ENCODE peak calls at places on chromosomes 5 and 9, in eight cellular contexts. V is WERI-Rb-1, D is AG09309, L is neural crest cell, R is RWPE1, I is uterus, Q is brain microvascular endothelial cell, C is nephron progenitor cell. J is an unnamed sample.

GRCh38 chr5:71938886-71939285 is 168.4 kb upstream of the MAP1B start:
- DNase-seq in Q (no peak), R (peak), I (no peak), V (peak), C (no peak), D (no peak), L (no peak), J (no peak)

GRCh38 chr5:89190515-89191265 is 307.7 kb upstream of the MEF2C start:
- DNase-seq in D (no peak), C (no peak), Q (no peak), R (no peak), V (no peak), I (no peak), L (no peak), J (no peak)

GRCh38 chr5:110925916-110926315 is 145.6 kb upstream of the TSLP start:
- DNase-seq in C (no peak), Q (no peak), R (no peak), D (no peak), I (no peak), V (no peak), L (no peak), J (no peak)

GRCh38 chr9:111005711-111006482 is 32.4 kb downstream of the LPAR1 start:
- DNase-seq in R (no peak), V (no peak), Q (no peak), I (no peak), L (no peak), D (no peak), C (no peak), J (no peak)

GRCh38 chr5:55176176-55176818 is 3.3 kb upstream of the CDC20B start:
- DNase-seq in I (no peak), D (no peak), C (peak), V (peak), Q (no peak), R (peak), L (peak), J (peak)

GRCh38 chr5:73448072-73448432 is 525 bp downstream of the FOXD1 start:
- DNase-seq in R (no peak), Q (no peak), D (no peak), I (peak), V (peak), C (peak), L (peak), J (no peak)

GRCh38 chr9:4415281-4415680 is 75.0 kb upstream of the SLC1A1 start:
- DNase-seq in D (no peak), C (no peak), R (no peak), L (no peak), Q (no peak), I (no peak), V (no peak), J (no peak)

GRCh38 chr9:2032234-2032633 is 17.1 kb downstream of the SMARCA2 start:
- DNase-seq in D (no peak), V (no peak), I (no peak), C (no peak), R (no peak), L (no peak), Q (no peak), J (no peak)

GRCh38 chr9:132748450-132748849 is 78.2 kb downstream of the GTF3C4 start:
- DNase-seq in D (no peak), R (no peak), L (no peak), C (no peak), V (no peak), Q (peak), I (no peak), J (no peak)

GRCh38 chr5:130350131-130350530 is 445.9 kb downstream of the CHSY3 start:
- DNase-seq in C (no peak), D (no peak), V (no peak), L (no peak), I (no peak), Q (no peak), R (no peak), J (no peak)

GRCh38 chr9:79224672-79225433 is 346.9 kb upstream of the TLE4 start:
- DNase-seq in V (no peak), I (no peak), L (no peak), C (no peak), Q (peak), D (peak), R (peak), J (no peak)

DNA sequence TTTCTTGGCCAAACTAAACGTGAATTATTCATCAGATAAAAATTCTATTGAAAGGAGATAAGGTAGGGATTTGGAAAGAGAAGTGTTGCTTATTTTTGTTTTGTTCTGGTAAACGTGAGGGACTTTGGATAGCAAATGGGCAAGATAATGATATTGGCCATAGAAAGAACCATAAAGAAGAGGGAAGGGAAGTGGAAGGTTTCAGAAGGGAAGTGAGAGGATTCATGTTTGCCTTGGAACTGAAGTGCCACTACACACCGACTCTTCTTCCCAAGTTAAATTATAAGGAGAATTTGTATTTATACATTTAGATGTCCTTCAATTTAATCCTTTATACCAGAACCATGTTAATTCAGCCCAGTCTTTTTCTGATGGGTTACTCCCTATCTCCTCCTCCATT is 42.1 kb upstream of the TAF11L2 start:
- DNase-seq in Q (no peak), V (no peak), D (no peak), R (no peak), C (no peak), I (no peak), L (no peak), J (no peak)
- TF ChIP-seq CTCF in Q (no peak), V (no peak), D (no peak), R (no peak), C (no peak), I (no peak), L (no peak), J (no peak)

DNA sequence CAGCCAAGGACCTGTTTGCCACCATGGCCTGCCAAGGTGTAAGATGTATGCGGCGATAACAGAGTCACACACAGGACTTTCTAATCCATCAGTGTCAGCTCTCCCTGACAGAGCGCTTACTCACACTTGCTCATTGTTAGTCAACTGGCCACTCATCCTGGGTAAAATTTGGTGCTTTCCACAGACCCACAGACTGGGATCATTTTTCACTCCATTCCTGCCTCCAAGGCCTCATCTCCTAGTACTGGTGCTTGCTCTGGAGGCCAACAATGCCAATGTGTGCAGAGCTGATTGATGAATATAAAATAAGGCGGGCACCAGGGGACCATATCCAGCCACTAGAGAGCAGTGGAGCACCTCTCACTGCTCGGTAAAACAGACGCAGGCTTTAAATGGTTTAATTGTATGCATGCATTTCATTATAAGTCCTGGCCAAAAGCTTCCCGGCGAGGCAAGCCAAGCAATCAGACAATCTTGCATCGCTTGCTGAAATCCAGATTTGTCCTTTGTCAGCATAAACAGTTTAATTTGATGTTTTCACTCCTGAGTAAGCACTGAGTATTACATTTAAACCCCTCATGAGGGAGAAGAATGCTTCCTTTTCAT is 22.3 kb downstream of the PSMB7 start:
- DNase-seq in C (no peak), V (peak), Q (peak), L (peak), R (peak), I (no peak), D (peak), J (no peak)
- TF ChIP-seq CTCF in C (peak), V (peak), Q (peak), L (peak), R (peak), I (no peak), D (peak), J (no peak)

GRCh38 chr5:60287174-60287771 is 393.7 kb upstream of the PDE4D start:
- DNase-seq in C (peak), L (peak), R (peak), V (peak), Q (peak), D (no peak), I (no peak), J (no peak)
- TF ChIP-seq CTCF in C (peak), L (peak), R (peak), V (peak), Q (peak), D (peak), I (no peak), J (peak)

GRCh38 chr5:58497956-58498942 is 7.0 kb downstream of the GAPT start:
- DNase-seq in V (peak), C (peak), I (no peak), Q (peak), L (peak), D (no peak), R (peak), J (no peak)
- TF ChIP-seq CTCF in V (peak), C (peak), I (peak), Q (peak), L (peak), D (peak), R (peak), J (peak)

DNA sequence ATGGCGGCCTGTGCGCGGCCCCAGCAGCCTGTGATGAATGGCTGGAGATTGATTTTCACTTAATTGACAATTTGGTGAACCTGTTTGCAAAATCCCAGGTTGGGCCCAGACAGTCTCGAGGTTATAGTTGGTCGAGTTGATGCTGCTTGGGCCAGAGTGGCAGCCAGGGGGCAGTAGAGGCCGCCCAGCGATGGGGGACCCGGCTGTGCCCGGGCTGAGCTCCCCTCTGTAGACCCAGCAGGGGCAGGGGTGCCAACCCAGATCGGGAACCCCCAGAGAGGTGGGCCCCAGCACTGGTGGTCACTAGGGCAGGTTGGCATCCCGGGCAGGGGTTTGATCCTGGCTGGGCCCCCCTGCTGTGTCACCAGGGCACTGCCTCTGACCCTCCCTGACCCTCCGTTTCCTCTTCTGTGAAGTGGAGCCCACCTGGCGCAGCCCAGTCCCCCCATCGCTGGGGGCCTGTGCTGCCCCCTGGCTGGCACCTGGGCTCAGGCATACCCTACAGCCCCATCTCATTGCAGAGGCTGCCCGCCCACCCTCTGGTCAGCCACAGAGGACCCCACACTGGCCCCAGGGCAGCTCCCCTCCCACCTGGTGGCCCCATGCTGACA is 34.5 kb downstream of the LHX3 start:
- DNase-seq in L (peak), R (peak), Q (no peak), D (no peak), V (peak), C (peak), I (no peak), J (peak)
- TF ChIP-seq CTCF in L (peak), R (peak), Q (peak), D (peak), V (peak), C (peak), I (peak), J (peak)

DNA sequence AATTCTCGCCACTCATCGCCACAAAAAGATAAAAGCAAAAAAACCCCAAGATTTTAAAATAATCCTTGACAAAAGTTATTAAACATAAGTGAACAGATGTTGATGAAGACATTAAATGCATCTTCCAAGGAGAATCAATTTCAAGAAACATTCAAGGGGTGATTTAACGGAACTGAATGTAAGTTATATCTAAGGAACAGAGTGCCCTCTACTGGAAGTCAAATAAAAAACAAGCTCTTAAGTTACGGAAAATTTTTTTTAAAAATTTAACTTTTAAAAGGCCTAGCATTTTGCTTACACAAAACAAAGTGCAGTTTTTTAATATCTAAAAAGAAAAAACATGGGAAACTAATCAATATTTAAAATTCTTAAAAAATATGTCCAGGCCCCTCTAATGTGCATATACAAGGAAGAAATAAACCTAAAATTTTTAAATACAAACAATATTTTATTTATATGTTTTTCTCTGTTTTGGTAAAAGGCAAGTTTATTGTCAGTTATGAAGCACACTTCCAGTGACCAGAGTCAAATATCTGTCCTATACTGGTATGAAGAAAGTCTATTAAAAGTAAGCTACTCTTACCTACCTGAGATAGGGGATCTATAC is 28.0 kb downstream of the TEX10 start:
- DNase-seq in I (no peak), C (no peak), L (no peak), D (peak), V (no peak), R (peak), Q (no peak), J (no peak)
- TF ChIP-seq CTCF in I (peak), C (peak), L (peak), D (peak), V (no peak), R (peak), Q (no peak), J (no peak)

GRCh38 chr9:129162901-129163670 is 15.0 kb downstream of the IER5L start:
- DNase-seq in R (no peak), V (no peak), L (no peak), Q (no peak), I (no peak), D (no peak), C (no peak), J (no peak)
- TF ChIP-seq CTCF in R (no peak), V (no peak), L (no peak), Q (no peak), I (no peak), D (no peak), C (no peak), J (no peak)

DNA sequence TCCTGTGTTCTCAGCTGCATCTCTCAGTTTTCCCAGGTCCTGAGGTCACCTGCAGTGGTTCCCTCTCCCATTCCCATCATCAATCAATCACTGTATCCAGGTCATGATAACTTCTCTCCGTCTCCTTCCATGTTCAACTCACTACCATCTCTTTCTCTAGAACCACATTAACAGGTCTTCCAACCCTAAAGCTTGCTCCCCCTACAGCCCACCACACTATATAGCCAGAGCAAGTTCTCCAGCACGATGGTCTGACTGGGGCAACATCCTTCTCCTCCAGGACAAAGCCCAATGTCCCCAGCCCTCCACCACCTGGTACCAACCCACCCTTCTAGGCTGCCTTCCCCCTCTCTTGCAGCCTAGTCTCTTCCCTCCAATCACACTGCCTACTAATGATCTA is 241.6 kb downstream of the CDK5RAP2 start:
- DNase-seq in D (no peak), V (no peak), I (no peak), Q (no peak), R (no peak), C (no peak), L (no peak), J (no peak)
- TF ChIP-seq CTCF in D (no peak), V (peak), I (no peak), Q (no peak), R (no peak), C (no peak), L (no peak), J (no peak)